ENCODE peak calls at places on chromosomes 5 and 9, in six cellular contexts. E is aorta, J is GM10248, Q is activated T-cell treated with anti-CD3 and anti-CD28 coated beads for 1 hour, P is pons, O is left ventricle myocardium inferior. L is an unnamed sample.

GRCh38 chr9:95226921-95227320 is 90.6 kb downstream of the FANCC start:
- DNase-seq in E (no peak), J (no peak), Q (no peak), P (no peak), O (no peak), L (no peak)

GRCh38 chr5:97065475-97065874 is 76.9 kb downstream of the LIX1 start:
- DNase-seq in E (no peak), J (no peak), Q (no peak), P (no peak), O (no peak), L (no peak)

GRCh38 chr5:61308699-61309098 is 23.4 kb upstream of the ZSWIM6 start:
- DNase-seq in E (no peak), J (no peak), Q (no peak), P (no peak), O (no peak), L (no peak)

GRCh38 chr5:177291735-177292134 is 11.8 kb downstream of the RAB24 start:
- DNase-seq in E (no peak), J (no peak), Q (no peak), P (no peak), O (no peak), L (no peak)

GRCh38 chr5:58258984-58259684 is 200.8 kb downstream of the PLK2 start:
- DNase-seq in E (no peak), J (no peak), Q (no peak), P (no peak), O (no peak), L (no peak)

GRCh38 chr5:154811653-154812465 is 38.5 kb downstream of the FAXDC2 start:
- DNase-seq in E (peak; percentile 86), J (peak; percentile 71), Q (peak; percentile 52), P (peak; percentile 72), O (peak; percentile 44), L (peak; percentile 31)

GRCh38 chr9:101449071-101449721 is 13.6 kb upstream of the ALDOB start:
- DNase-seq in E (peak; percentile 89), J (peak; percentile 79), Q (peak; percentile 16), P (peak; percentile 58), O (peak; percentile 71), L (peak; percentile 82)

GRCh38 chr9:68808481-68808880 is 103.4 kb downstream of the PIP5K1B start:
- DNase-seq in E (no peak), J (no peak), Q (no peak), P (no peak), O (no peak), L (peak; percentile 36)

GRCh38 chr5:135973323-135974018 is 18.7 kb upstream of the LECT2 start:
- DNase-seq in E (no peak), J (no peak), Q (no peak), P (no peak), O (no peak), L (no peak)

GRCh38 chr5:32098806-32099435 is 75.2 kb downstream of the GOLPH3 start:
- DNase-seq in E (no peak), J (no peak), Q (no peak), P (no peak), O (no peak), L (no peak)

GRCh38 chr9:124353811-124354274 is 61.4 kb downstream of the PSMB7 start:
- DNase-seq in E (peak; percentile 10), J (peak; percentile 4), Q (no peak), P (no peak), O (no peak), L (no peak)

GRCh38 chr5:66608501-66608900 is 12.3 kb downstream of the MAST4 start:
- DNase-seq in E (no peak), J (no peak), Q (no peak), P (no peak), O (no peak), L (no peak)

GRCh38 chr5:159094745-159095144 is 5.0 kb downstream of the EBF1 start:
- DNase-seq in E (peak; percentile 93), J (no peak), Q (peak; percentile 48), P (no peak), O (peak; percentile 71), L (peak; percentile 29)

GRCh38 chr9:128920381-128921058 is at the start of gene PHYHD1:
- DNase-seq in E (peak; percentile 95), J (no peak), Q (no peak), P (peak; percentile 74), O (peak; percentile 81), L (no peak)

GRCh38 chr5:65076251-65076869 is 307.6 kb downstream of the CWC27 start:
- DNase-seq in E (no peak), J (peak; percentile 54), Q (peak; percentile 18), P (no peak), O (peak; percentile 23), L (no peak)